ENCODE peak calls at places on chromosomes 11 and 22, in eight cellular contexts. Q, I, G, M, J, H, L and F are unnamed samples.

GRCh38 chr11:44094260-44094868 is 1.1 kb upstream of the EXT2 start:
- DNase-seq in Q (peak), I (peak), G (peak), M (peak), J (peak), H (peak), L (peak), F (peak)

GRCh38 chr11:57772562-57772961 is 11.0 kb downstream of the CTNND1 start:
- DNase-seq in Q (no peak), I (peak), G (no peak), M (no peak), J (no peak), H (no peak), L (no peak), F (no peak)

GRCh38 chr22:38927033-38927789 is 30.2 kb upstream of the APOBEC3A start:
- DNase-seq in Q (no peak), I (peak), G (no peak), M (peak), J (peak), H (peak), L (peak), F (no peak)

GRCh38 chr11:73410627-73411026 is 34.4 kb downstream of the RELT start:
- DNase-seq in Q (no peak), I (no peak), G (no peak), M (no peak), J (no peak), H (no peak), L (no peak), F (no peak)

GRCh38 chr11:92269021-92269420 is 44.4 kb downstream of the FAT3 start:
- DNase-seq in Q (no peak), I (peak), G (no peak), M (no peak), J (peak), H (no peak), L (no peak), F (peak)

GRCh38 chr22:24419480-24419860 is 7.9 kb upstream of the ADORA2A start:
- DNase-seq in Q (peak), I (no peak), G (no peak), M (no peak), J (no peak), H (no peak), L (peak), F (no peak)

GRCh38 chr11:87022738-87023137 is 15.0 kb upstream of the TMEM135 start:
- DNase-seq in Q (no peak), I (no peak), G (no peak), M (no peak), J (no peak), H (no peak), L (no peak), F (no peak)

GRCh38 chr11:34179026-34179675 is 73.7 kb downstream of the NAT10 start:
- DNase-seq in Q (no peak), I (no peak), G (no peak), M (no peak), J (no peak), H (no peak), L (peak), F (no peak)

GRCh38 chr22:33431300-33431699 is 373.1 kb upstream of the SYN3 start:
- DNase-seq in Q (no peak), I (no peak), G (no peak), M (no peak), J (no peak), H (no peak), L (no peak), F (no peak)

GRCh38 chr22:50268655-50269113 is 1.5 kb downstream of the MAPK11 start:
- DNase-seq in Q (peak), I (no peak), G (no peak), M (no peak), J (no peak), H (no peak), L (no peak), F (no peak)

GRCh38 chr11:131430466-131431176 is 60.2 kb downstream of the NTM start:
- DNase-seq in Q (no peak), I (no peak), G (no peak), M (no peak), J (no peak), H (no peak), L (no peak), F (no peak)

GRCh38 chr22:22721681-22722309 is 77.4 kb downstream of the GGTLC2 start:
- DNase-seq in Q (no peak), I (peak), G (peak), M (no peak), J (no peak), H (no peak), L (no peak), F (no peak)

GRCh38 chr11:1817511-1817910 is 17.3 kb upstream of the SYT8 start:
- DNase-seq in Q (no peak), I (no peak), G (no peak), M (no peak), J (no peak), H (no peak), L (no peak), F (no peak)

GRCh38 chr11:44774736-44775135 is 48.0 kb downstream of the TSPAN18 start:
- DNase-seq in Q (peak), I (no peak), G (no peak), M (no peak), J (no peak), H (no peak), L (no peak), F (no peak)

GRCh38 chr11:57800444-57801184 is 39.0 kb downstream of the CTNND1 start:
- DNase-seq in Q (no peak), I (peak), G (no peak), M (no peak), J (peak), H (no peak), L (no peak), F (peak)

GRCh38 chr22:30573594-30574094 is 821 bp downstream of the GAL3ST1 start:
- DNase-seq in Q (no peak), I (no peak), G (no peak), M (no peak), J (peak), H (peak), L (peak), F (no peak)

GRCh38 chr11:82899191-82899820 is 924 bp downstream of the PRCP start:
- DNase-seq in Q (no peak), I (no peak), G (peak), M (no peak), J (no peak), H (no peak), L (no peak), F (no peak)

GRCh38 chr11:75757651-75758050 is 10.9 kb upstream of the DGAT2 start:
- DNase-seq in Q (peak), I (no peak), G (no peak), M (no peak), J (no peak), H (no peak), L (no peak), F (no peak)

GRCh38 chr11:23723861-23724260 is 773.0 kb upstream of the LUZP2 start:
- DNase-seq in Q (no peak), I (peak), G (no peak), M (no peak), J (no peak), H (no peak), L (no peak), F (no peak)

GRCh38 chr11:120168960-120169681 is 31.2 kb upstream of the TRIM29 start:
- DNase-seq in Q (no peak), I (peak), G (peak), M (peak), J (peak), H (peak), L (peak), F (no peak)
- TF ChIP-seq CTCF in Q (peak), I (peak), G (peak), M (no peak), J (peak), H (peak), L (peak), F (peak)

GRCh38 chr22:45976351-45977002 is 485 bp downstream of the WNT7B start:
- DNase-seq in Q (no peak), I (no peak), G (no peak), M (no peak), J (peak), H (no peak), L (no peak), F (no peak)

GRCh38 chr22:45977551-45978274 is 751 bp upstream of the WNT7B start:
- DNase-seq in Q (no peak), I (no peak), G (no peak), M (no peak), J (peak), H (no peak), L (no peak), F (no peak)

GRCh38 chr22:45977003-45977395 is at the start of gene WNT7B:
- DNase-seq in Q (no peak), I (no peak), G (peak), M (no peak), J (peak), H (peak), L (no peak), F (no peak)

GRCh38 chr22:45980776-45981175 is 3.8 kb upstream of the WNT7B start:
- DNase-seq in Q (no peak), I (no peak), G (no peak), M (no peak), J (no peak), H (no peak), L (no peak), F (no peak)

DNA sequence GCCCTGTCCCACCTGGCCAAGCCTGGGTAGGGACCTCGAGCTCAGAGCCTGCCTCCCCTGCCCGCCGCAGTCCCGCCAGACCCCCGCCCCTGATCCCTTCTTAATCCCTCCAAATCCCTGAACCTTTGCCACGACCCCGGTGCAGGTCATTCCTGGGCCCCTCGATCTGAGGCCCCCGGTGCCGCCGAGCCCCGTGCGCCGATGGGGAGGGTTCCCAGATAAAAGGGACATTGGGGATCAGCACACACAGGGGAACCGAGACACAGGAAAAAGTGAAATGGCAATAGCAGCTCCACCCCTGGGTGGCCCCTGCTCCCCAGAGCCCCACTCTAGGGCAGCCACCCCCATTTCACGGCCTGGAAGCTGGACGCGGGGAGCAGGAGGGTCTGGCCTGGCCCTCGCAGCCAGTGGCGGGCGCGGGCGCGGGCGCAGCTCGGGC is 1.3 kb upstream of the WNT7B start:
- DNase-seq in Q (no peak), I (no peak), G (no peak), M (peak), J (no peak), H (no peak), L (no peak), F (no peak)
- H3K4me3 ChIP-seq in Q (peak), I (no peak), G (no peak), M (peak), J (peak), H (no peak), L (peak), F (peak)

GRCh38 chr22:41171996-41172395 is 33.1 kb upstream of the L3MBTL2 start:
- DNase-seq in Q (no peak), I (no peak), G (no peak), M (no peak), J (no peak), H (no peak), L (no peak), F (no peak)

GRCh38 chr22:41169157-41169556 is 36.0 kb upstream of the L3MBTL2 start:
- DNase-seq in Q (no peak), I (no peak), G (no peak), M (no peak), J (no peak), H (no peak), L (no peak), F (no peak)
- TF ChIP-seq CTCF in Q (no peak), I (no peak), G (no peak), M (no peak), J (no peak), H (no peak), L (no peak), F (no peak)

GRCh38 chr22:36586852-36587251 is 57.9 kb upstream of the EIF3D start:
- DNase-seq in Q (no peak), I (no peak), G (no peak), M (no peak), J (no peak), H (no peak), L (no peak), F (no peak)

GRCh38 chr22:36584666-36585065 is 55.7 kb upstream of the EIF3D start:
- DNase-seq in Q (no peak), I (no peak), G (no peak), M (no peak), J (no peak), H (no peak), L (no peak), F (no peak)

GRCh38 chr22:36587289-36588154 is 58.6 kb upstream of the EIF3D start:
- DNase-seq in Q (no peak), I (peak), G (no peak), M (no peak), J (no peak), H (no peak), L (no peak), F (peak)

GRCh38 chr22:36585841-36586240 is 56.9 kb upstream of the EIF3D start:
- DNase-seq in Q (no peak), I (no peak), G (no peak), M (no peak), J (peak), H (no peak), L (no peak), F (no peak)

GRCh38 chr22:36586250-36586649 is 57.3 kb upstream of the EIF3D start:
- DNase-seq in Q (no peak), I (no peak), G (no peak), M (no peak), J (no peak), H (no peak), L (no peak), F (no peak)
- H3K4me3 ChIP-seq in Q (no peak), I (no peak), G (no peak), M (no peak), J (no peak), H (no peak), L (no peak), F (no peak)

DNA sequence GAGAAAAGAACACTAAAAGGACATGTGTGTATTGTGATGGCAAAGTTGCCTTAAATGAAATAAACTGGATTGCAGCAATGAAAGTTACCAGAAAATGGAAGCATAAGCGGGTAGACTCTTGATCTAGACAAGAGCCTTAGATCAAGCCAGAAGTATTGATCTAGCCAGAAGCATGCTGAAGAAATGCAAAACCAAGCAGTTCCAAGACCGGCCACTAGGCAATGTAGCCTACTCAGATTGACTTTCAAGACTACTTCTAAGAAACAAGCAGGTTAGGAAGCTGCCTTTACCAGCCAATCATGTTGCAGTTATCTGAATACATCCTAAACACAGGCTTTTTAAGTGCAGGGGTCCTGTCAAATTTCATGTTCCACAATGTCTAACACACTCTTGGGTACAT is 54.6 kb downstream of the KCNA4 start:
- DNase-seq in Q (no peak), I (no peak), G (no peak), M (no peak), J (peak), H (no peak), L (no peak), F (no peak)
- TF ChIP-seq CTCF in Q (no peak), I (peak), G (no peak), M (no peak), J (peak), H (no peak), L (no peak), F (peak)

DNA sequence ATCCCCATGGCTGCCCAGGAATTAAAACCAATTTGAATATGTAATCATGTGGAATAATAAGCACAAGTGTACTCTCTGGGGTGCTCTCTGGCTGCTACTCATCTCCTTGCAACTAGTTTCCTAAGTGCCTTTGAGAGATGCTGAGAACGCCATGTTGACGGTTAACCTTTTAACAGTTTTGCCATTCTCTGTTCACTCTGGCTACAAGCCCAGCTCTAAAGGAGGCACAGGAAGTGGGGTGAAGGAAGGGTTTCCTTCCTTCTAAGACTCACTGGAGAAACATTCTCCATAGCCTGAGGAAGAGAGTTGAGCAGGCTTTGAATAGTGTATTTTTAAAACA is 122.0 kb upstream of the ZC3H12C start:
- DNase-seq in Q (no peak), I (peak), G (no peak), M (no peak), J (peak), H (no peak), L (no peak), F (peak)
- H3K4me3 ChIP-seq in Q (no peak), I (no peak), G (no peak), M (no peak), J (no peak), H (no peak), L (no peak), F (no peak)

DNA sequence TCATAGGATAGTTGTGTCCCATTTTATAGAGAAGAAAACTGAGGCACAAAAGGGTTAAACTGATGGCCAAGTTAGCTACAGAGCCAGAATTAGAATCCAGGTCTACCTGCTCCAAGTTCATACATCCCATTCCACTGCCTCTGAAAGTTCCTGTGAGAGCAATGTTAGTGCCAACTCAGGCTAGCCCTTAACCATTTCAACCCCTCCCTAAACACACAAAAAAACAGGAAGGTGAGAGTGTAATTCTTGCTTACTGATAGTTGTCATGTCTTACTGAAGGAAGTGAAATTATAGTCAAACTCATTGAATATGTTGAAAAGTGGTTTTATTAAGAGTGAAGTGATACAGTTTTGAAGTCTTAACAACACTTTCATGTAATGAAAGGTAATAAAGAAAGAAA is 2.9 kb upstream of the E2F8 start:
- DNase-seq in Q (no peak), I (no peak), G (no peak), M (no peak), J (no peak), H (no peak), L (no peak), F (no peak)
- TF ChIP-seq CTCF in Q (no peak), I (no peak), G (no peak), M (no peak), J (no peak), H (no peak), L (no peak), F (no peak)

GRCh38 chr22:20953342-20953608 is 13.8 kb upstream of the AIFM3 start:
- DNase-seq in Q (no peak), I (no peak), G (no peak), M (no peak), J (no peak), H (no peak), L (no peak), F (no peak)
- H3K4me3 ChIP-seq in Q (no peak), I (no peak), G (no peak), M (no peak), J (no peak), H (no peak), L (no peak), F (no peak)

GRCh38 chr11:135073444-135073843 is 661.4 kb upstream of the B3GAT1 start:
- DNase-seq in Q (no peak), I (no peak), G (no peak), M (no peak), J (no peak), H (no peak), L (no peak), F (no peak)

GRCh38 chr11:135069884-135070283 is 657.8 kb upstream of the B3GAT1 start:
- DNase-seq in Q (no peak), I (peak), G (no peak), M (no peak), J (no peak), H (no peak), L (no peak), F (no peak)

GRCh38 chr11:135073870-135074269 is 661.8 kb upstream of the B3GAT1 start:
- DNase-seq in Q (no peak), I (no peak), G (no peak), M (no peak), J (no peak), H (no peak), L (no peak), F (no peak)

GRCh38 chr11:135074397-135074998 is 662.5 kb upstream of the B3GAT1 start:
- DNase-seq in Q (no peak), I (peak), G (no peak), M (no peak), J (peak), H (no peak), L (no peak), F (no peak)

GRCh38 chr11:135075740-135076139 is 663.7 kb upstream of the B3GAT1 start:
- DNase-seq in Q (peak), I (peak), G (peak), M (no peak), J (peak), H (peak), L (peak), F (no peak)
- TF ChIP-seq CTCF in Q (peak), I (peak), G (peak), M (peak), J (peak), H (no peak), L (peak), F (peak)